ENCODE peak calls at places on chromosomes 11 and 22, in four cellular contexts. One of them, this sample, is unnamed. For H3K4me1, the result is how much of the 10 kb centered on the place peaks cover.

GRCh38 chr11:30917859-30918478 is 331.8 kb upstream of the MPPED2 start:
- DNase-seq in ovary: no peak
- DNase-seq in aorta: no peak
- DNase-seq in pancreas: no peak
- DNase-seq in this sample: no peak

GRCh38 chr11:82631722-82632630 is 101.7 kb downstream of the FAM181B start:
- DNase-seq in pancreas: no peak
- DNase-seq in ovary: no peak
- DNase-seq in aorta: no peak
- DNase-seq in this sample: no peak

GRCh38 chr22:35353318-35353717 is 27.6 kb upstream of the HMOX1 start:
- DNase-seq in aorta: no peak
- DNase-seq in ovary: peak
- DNase-seq in pancreas: no peak
- DNase-seq in this sample: no peak

GRCh38 chr11:97856666-97857065 is 1164.1 kb upstream of the CNTN5 start:
- DNase-seq in aorta: no peak
- DNase-seq in ovary: no peak
- DNase-seq in pancreas: no peak
- DNase-seq in this sample: no peak

GRCh38 chr22:31488988-31489617 is 539 bp downstream of the EIF4ENIF1 start:
- DNase-seq in pancreas: peak
- DNase-seq in ovary: peak
- DNase-seq in aorta: peak
- DNase-seq in this sample: peak

GRCh38 chr11:71995726-71996291 is 2.9 kb upstream of the IL18BP start:
- DNase-seq in pancreas: no peak
- DNase-seq in ovary: no peak
- DNase-seq in aorta: no peak
- DNase-seq in this sample: no peak

GRCh38 chr11:79087238-79087956 is 353.4 kb downstream of the TENM4 start:
- DNase-seq in pancreas: peak
- DNase-seq in ovary: no peak
- DNase-seq in aorta: no peak
- DNase-seq in this sample: no peak

GRCh38 chr11:125084057-125084416 is 20.9 kb downstream of the SLC37A2 start:
- DNase-seq in aorta: no peak
- DNase-seq in ovary: no peak
- DNase-seq in pancreas: no peak
- DNase-seq in this sample: no peak

GRCh38 chr11:34404280-34404679 is 34.5 kb upstream of the CAT start:
- DNase-seq in pancreas: no peak
- DNase-seq in aorta: no peak
- DNase-seq in ovary: no peak
- DNase-seq in this sample: peak

GRCh38 chr11:67269401-67270255 is 3.4 kb downstream of the GRK2 start:
- DNase-seq in aorta: peak
- DNase-seq in pancreas: no peak
- DNase-seq in ovary: peak
- DNase-seq in this sample: no peak

GRCh38 chr11:113729456-113729855 is 23.3 kb upstream of the TMPRSS5 start:
- DNase-seq in aorta: no peak
- DNase-seq in pancreas: no peak
- DNase-seq in ovary: no peak
- DNase-seq in this sample: no peak

GRCh38 chr11:127451852-127452251 is 451.3 kb upstream of the KIRREL3 start:
- DNase-seq in pancreas: no peak
- DNase-seq in aorta: no peak
- DNase-seq in ovary: peak
- DNase-seq in this sample: no peak

GRCh38 chr11:27315816-27316215 is 47.2 kb downstream of the CCDC34 start:
- DNase-seq in ovary: no peak
- DNase-seq in pancreas: no peak
- DNase-seq in aorta: no peak
- DNase-seq in this sample: no peak

GRCh38 chr11:96084610-96085348 is 160.9 kb upstream of the MTMR2 start:
- DNase-seq in aorta: no peak
- DNase-seq in ovary: no peak
- DNase-seq in pancreas: no peak
- DNase-seq in this sample: no peak

GRCh38 chr11:103659138-103659734 is 377.2 kb upstream of the DDI1 start:
- DNase-seq in pancreas: no peak
- DNase-seq in ovary: no peak
- DNase-seq in aorta: no peak
- DNase-seq in this sample: no peak

GRCh38 chr11:119218141-119218878 is 12.2 kb downstream of the CBL start:
- DNase-seq in aorta: no peak
- DNase-seq in ovary: no peak
- DNase-seq in pancreas: no peak
- DNase-seq in this sample: no peak

GRCh38 chr11:91804057-91804456 is 420.6 kb upstream of the FAT3 start:
- DNase-seq in ovary: no peak
- DNase-seq in aorta: no peak
- DNase-seq in pancreas: no peak
- DNase-seq in this sample: no peak

GRCh38 chr11:108199446-108200321 is 22.8 kb downstream of the NPAT start:
- DNase-seq in aorta: no peak
- DNase-seq in ovary: no peak
- DNase-seq in pancreas: no peak
- DNase-seq in this sample: peak

GRCh38 chr11:131762346-131763110 is 392.1 kb downstream of the NTM start:
- DNase-seq in ovary: no peak
- DNase-seq in pancreas: no peak
- DNase-seq in aorta: no peak
- DNase-seq in this sample: no peak

GRCh38 chr11:117610045-117610444 is 187.0 kb downstream of the DSCAML1 start:
- DNase-seq in aorta: no peak
- DNase-seq in ovary: no peak
- DNase-seq in pancreas: no peak
- DNase-seq in this sample: no peak

GRCh38 chr11:48064306-48064705 is 83.9 kb downstream of the PTPRJ start:
- DNase-seq in ovary: no peak
- DNase-seq in pancreas: no peak
- DNase-seq in aorta: no peak
- DNase-seq in this sample: no peak

GRCh38 chr11:73244589-73245240 is 26.6 kb downstream of the P2RY2 start:
- DNase-seq in ovary: no peak
- DNase-seq in pancreas: no peak
- DNase-seq in aorta: peak
- DNase-seq in this sample: no peak

GRCh38 chr22:29031236-29031982 is 30.2 kb downstream of the C22orf31 start:
- DNase-seq in ovary: peak
- DNase-seq in pancreas: peak
- DNase-seq in aorta: peak
- DNase-seq in this sample: no peak

GRCh38 chr11:3001496-3001895 is 9.4 kb upstream of the NAP1L4 start:
- DNase-seq in pancreas: peak
- DNase-seq in aorta: peak
- DNase-seq in ovary: no peak
- DNase-seq in this sample: no peak

GRCh38 chr22:50739894-50740293 is 1.9 kb downstream of the ACR start:
- DNase-seq in ovary: no peak
- DNase-seq in aorta: no peak
- DNase-seq in pancreas: peak
- DNase-seq in this sample: no peak

GRCh38 chr22:35227248-35227647 is 30.0 kb upstream of the HMGXB4 start:
- DNase-seq in pancreas: no peak
- DNase-seq in aorta: no peak
- DNase-seq in ovary: no peak
- DNase-seq in this sample: no peak

GRCh38 chr11:110376711-110377324 is 52.9 kb upstream of the FDX1 start:
- DNase-seq in ovary: peak
- DNase-seq in aorta: no peak
- DNase-seq in pancreas: peak
- DNase-seq in this sample: no peak

GRCh38 chr22:46063861-46064235 is 86.5 kb upstream of the PPARA start:
- DNase-seq in ovary: peak
- DNase-seq in pancreas: peak
- DNase-seq in aorta: no peak
- DNase-seq in this sample: no peak

GRCh38 chr22:40829131-40829530 is 10.0 kb upstream of the SLC25A17 start:
- DNase-seq in ovary: no peak
- DNase-seq in aorta: no peak
- DNase-seq in pancreas: no peak
- DNase-seq in this sample: no peak
- H3K4me1 ChIP-seq in ovary: under half
- H3K4me1 ChIP-seq in aorta: under half
- H3K4me1 ChIP-seq in pancreas: under half
- H3K4me1 ChIP-seq in this sample: under half

DNA sequence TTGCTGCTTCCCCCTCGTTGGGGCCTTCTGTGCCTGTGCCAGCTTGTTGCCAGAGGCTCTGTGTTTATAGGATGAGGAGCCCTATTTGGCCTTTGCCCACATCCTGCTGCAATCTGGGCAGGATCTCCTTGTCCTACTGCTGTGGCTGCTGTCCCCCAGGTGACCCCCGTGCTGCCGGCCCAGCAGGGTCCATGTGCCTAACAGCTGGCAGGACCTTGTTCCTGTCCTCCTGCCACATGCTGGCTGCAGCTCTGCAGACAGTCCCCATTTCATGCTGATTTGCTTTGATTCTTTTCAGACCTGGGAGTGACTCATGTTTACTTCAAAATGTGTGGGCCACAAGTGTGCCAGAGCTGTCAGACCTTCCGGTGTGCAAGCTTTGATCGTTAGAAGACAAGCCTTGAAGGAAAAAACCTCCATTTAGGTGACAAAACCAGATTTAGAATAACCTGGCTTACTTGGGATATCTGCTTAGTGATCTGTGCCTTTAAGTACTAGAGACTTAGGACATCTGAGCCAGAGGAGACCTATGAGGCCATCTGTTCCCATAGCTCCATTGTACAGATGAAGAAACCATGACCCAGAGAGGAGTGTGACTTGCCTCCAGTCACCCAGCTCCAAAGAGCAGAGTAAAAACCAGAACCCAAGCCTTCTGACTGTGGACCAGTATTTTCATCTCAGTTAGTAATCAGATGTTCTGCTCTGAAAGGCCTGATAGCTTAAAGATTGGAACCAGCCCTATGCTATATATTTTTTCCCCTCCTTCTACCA is 11.1 kb downstream of the NAV2 start:
- DNase-seq in ovary: no peak
- DNase-seq in aorta: peak
- DNase-seq in pancreas: peak
- DNase-seq in this sample: peak
- H3K4me3 ChIP-seq in ovary: no peak
- H3K4me3 ChIP-seq in aorta: no peak
- H3K4me3 ChIP-seq in pancreas: no peak
- H3K4me3 ChIP-seq in this sample: no peak

DNA sequence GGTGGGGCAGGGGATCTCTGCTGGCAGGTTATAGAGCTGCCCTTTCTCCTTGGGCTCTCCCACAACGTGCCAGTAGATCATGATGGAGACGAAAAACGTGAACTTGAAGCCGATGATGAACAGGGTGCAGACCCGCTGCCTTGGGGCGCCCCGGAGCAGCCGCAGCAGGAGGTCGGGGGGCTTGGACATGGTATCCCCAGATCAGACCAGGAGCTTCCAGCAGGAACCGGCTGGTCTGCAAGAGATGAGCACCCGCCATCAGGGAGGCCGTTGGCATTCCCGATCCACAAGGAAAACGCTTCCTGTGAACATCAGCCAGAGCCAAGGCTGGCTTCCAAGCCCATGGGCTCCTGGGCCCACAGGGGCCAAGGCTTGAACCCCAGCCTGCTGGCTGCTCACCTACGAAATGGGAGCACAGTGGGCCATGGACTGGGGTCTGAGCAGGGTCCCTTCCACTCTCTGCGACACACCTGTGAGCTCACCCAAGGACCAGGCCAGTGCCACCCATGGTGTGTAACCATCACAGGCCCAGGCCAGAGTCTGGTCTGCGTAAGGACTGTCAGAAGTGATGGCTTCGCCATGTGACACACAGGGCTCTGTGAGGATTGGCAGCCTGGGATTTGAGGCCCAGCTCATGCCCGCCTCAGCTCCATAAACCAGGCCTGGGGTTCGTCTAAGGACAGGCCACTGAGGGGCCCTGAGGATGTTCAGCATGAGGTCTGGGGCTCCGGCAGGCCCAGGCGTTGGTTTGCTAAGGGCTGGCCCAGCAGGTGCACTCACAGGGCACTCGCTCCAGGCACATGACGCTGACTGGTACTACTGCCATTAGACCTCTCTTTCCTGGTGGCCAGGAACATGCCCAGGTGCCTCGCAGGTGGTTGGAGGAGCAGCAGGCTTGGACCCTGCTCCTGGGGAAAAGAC is 26.6 kb downstream of the A4GALT start:
- DNase-seq in pancreas: no peak
- DNase-seq in ovary: no peak
- DNase-seq in aorta: no peak
- DNase-seq in this sample: no peak
- H3K27ac ChIP-seq in pancreas: no peak
- H3K27ac ChIP-seq in ovary: no peak
- H3K27ac ChIP-seq in aorta: no peak
- H3K27ac ChIP-seq in this sample: no peak

DNA sequence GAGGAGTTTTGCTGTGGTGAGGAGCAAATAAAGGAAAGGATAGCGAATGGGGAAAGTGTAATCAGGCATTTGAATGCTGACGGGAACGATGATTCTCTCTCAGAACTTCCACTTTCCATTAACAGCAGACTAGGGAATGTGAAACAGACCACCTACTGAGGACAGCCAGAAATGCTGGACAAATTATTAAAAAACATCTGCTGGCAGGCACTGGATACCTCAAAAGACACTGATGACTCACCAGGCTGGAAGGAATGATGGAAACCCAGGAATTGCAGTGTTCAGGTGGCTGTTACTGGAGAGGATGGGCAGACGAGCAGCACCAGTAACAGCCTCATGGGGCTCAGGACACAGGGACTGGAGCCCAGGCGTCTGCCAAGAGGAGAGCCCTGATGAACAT is 33.4 kb downstream of the PLA2G6 start:
- DNase-seq in pancreas: no peak
- DNase-seq in ovary: no peak
- DNase-seq in aorta: peak
- DNase-seq in this sample: no peak
- H3K4me1 ChIP-seq in pancreas: under half
- H3K4me1 ChIP-seq in ovary: under half
- H3K4me1 ChIP-seq in aorta: under half
- H3K4me1 ChIP-seq in this sample: under half

DNA sequence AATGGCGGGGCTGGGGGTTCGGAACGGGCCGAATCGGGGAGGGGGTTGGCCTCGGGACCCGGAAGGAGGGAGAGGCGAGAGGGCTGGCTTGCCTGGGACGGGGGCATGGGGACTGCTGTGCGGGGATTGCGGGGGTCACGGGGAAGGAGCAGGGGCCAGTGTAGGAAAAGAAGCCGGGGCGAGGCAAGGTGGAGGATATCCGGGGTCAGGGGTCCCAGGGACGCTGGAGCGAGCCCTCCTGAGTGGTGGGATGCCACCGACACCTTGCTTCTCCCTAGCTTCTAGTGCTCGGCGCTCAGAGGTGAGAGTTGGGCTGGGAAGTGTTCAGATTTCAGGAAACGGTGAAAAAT is 426 bp upstream of the GDPD5 start:
- DNase-seq in pancreas: no peak
- DNase-seq in aorta: no peak
- DNase-seq in ovary: no peak
- DNase-seq in this sample: no peak
- H3K4me3 ChIP-seq in pancreas: peak
- H3K4me3 ChIP-seq in aorta: peak
- H3K4me3 ChIP-seq in ovary: peak
- H3K4me3 ChIP-seq in this sample: peak

GRCh38 chr11:57546451-57546850 is 9.1 kb downstream of the SMTNL1 start:
- DNase-seq in pancreas: no peak
- DNase-seq in ovary: no peak
- DNase-seq in aorta: peak
- DNase-seq in this sample: no peak
- H3K27ac ChIP-seq in pancreas: no peak
- H3K27ac ChIP-seq in ovary: no peak
- H3K27ac ChIP-seq in aorta: no peak
- H3K27ac ChIP-seq in this sample: no peak